ENCODE peak calls at places on chromosome 1, in five cellular contexts. U is astrocyte of the spinal cord, C is AG08396, E is NCI-H2081, J is RKO. Q is an unnamed sample.

GRCh38 chr1:45722809-45723208 is 27.6 kb downstream of the IPP start:
- DNase-seq in C (peak), U (no peak), J (no peak), E (no peak), Q (no peak)

GRCh38 chr1:198903203-198903602 is 264.4 kb downstream of the PTPRC start:
- DNase-seq in E (peak), U (no peak), C (no peak), J (no peak), Q (no peak)

GRCh38 chr1:155320252-155320651 is 442 bp upstream of the RUSC1 start:
- DNase-seq in U (no peak), J (no peak), E (no peak), C (no peak), Q (no peak)

GRCh38 chr1:224118688-224119087 is 4.8 kb downstream of the FBXO28 start:
- DNase-seq in U (no peak), E (no peak), J (no peak), C (no peak), Q (no peak)

GRCh38 chr1:214506972-214507431 is 44.4 kb downstream of the PTPN14 start:
- DNase-seq in J (no peak), C (no peak), U (no peak), E (no peak), Q (peak)

GRCh38 chr1:39258146-39258924 is 53.8 kb downstream of the MACF1 start:
- DNase-seq in E (peak), C (peak), J (peak), U (peak), Q (peak)

GRCh38 chr1:10510520-10511493 is 36.1 kb downstream of the PEX14 start:
- DNase-seq in C (peak), J (peak), E (no peak), U (peak), Q (peak)

GRCh38 chr1:164588388-164589341 is 29.7 kb downstream of the PBX1 start:
- DNase-seq in C (no peak), E (no peak), U (peak), J (no peak), Q (no peak)

GRCh38 chr1:165543651-165544452 is at the start of gene LRRC52:
- DNase-seq in U (no peak), E (peak), C (no peak), J (no peak), Q (no peak)

GRCh38 chr1:151405167-151405951 is 6.0 kb downstream of the PSMB4 start:
- DNase-seq in U (no peak), E (no peak), C (no peak), J (no peak), Q (no peak)

GRCh38 chr1:85201340-85202091 is 700 bp upstream of the SYDE2 start:
- DNase-seq in C (peak), E (peak), J (peak), U (peak), Q (peak)

GRCh38 chr1:17370618-17371017 is 1.4 kb upstream of the PADI6 start:
- DNase-seq in C (no peak), U (no peak), J (peak), E (no peak), Q (no peak)

GRCh38 chr1:15948600-15949452 is 27.1 kb downstream of the ZBTB17 start:
- DNase-seq in C (peak), E (no peak), J (no peak), U (peak), Q (peak)

GRCh38 chr1:159923203-159924024 is 1.9 kb downstream of the TAGLN2 start:
- DNase-seq in C (peak), J (peak), U (peak), E (peak), Q (peak)

GRCh38 chr1:41861509-41862410 is 57.0 kb downstream of the HIVEP3 start:
- DNase-seq in E (no peak), U (peak), J (no peak), C (no peak), Q (no peak)

GRCh38 chr1:227779021-227779441 is 36.4 kb upstream of the PRSS38 start:
- DNase-seq in E (no peak), J (no peak), U (no peak), C (no peak), Q (no peak)

GRCh38 chr1:15988856-15989736 is 13.2 kb upstream of the ZBTB17 start:
- DNase-seq in E (no peak), U (no peak), J (no peak), C (no peak), Q (no peak)

GRCh38 chr1:14095001-14095400 is 395.0 kb downstream of the PRDM2 start:
- DNase-seq in C (no peak), U (peak), E (no peak), J (no peak), Q (peak)

GRCh38 chr1:94962745-94963265 is 35.9 kb upstream of the CNN3 start:
- DNase-seq in U (peak), C (no peak), J (no peak), E (no peak), Q (peak)

Q was measured in A172.